ENCODE peak calls at places on chromosomes 1 and 21, in six cellular contexts. Q is sciatic nerve, M is colonic mucosa, X is fibroblast of the conjunctiva, U is HT1080, Y is right atrium auricular region. V is an unnamed sample.

GRCh38 chr1:101971309-101971708 is 25.4 kb downstream of the OLFM3 start:
- DNase-seq in Q (no peak), M (no peak), X (no peak), U (no peak), Y (no peak), V (no peak)

GRCh38 chr1:12208271-12208670 is 21.6 kb upstream of the VPS13D start:
- DNase-seq in Q (no peak), M (no peak), X (no peak), U (no peak), Y (no peak), V (no peak)

GRCh38 chr1:27436204-27437159 is 44.1 kb downstream of the GPR3 start:
- DNase-seq in Q (no peak), M (peak), X (no peak), U (peak), Y (no peak), V (no peak)

GRCh38 chr1:30386145-30386926 is 337.0 kb downstream of the MATN1 start:
- DNase-seq in Q (peak), M (no peak), X (no peak), U (no peak), Y (no peak), V (no peak)

GRCh38 chr1:1020000-1020404 is at the start of gene AGRN:
- DNase-seq in Q (no peak), M (no peak), X (no peak), U (no peak), Y (no peak), V (no peak)

GRCh38 chr1:161864577-161864976 is 98.5 kb downstream of the ATF6 start:
- DNase-seq in Q (peak), M (no peak), X (peak), U (no peak), Y (no peak), V (no peak)

GRCh38 chr1:110003747-110004428 is 19.3 kb downstream of the AHCYL1 start:
- DNase-seq in Q (no peak), M (peak), X (peak), U (peak), Y (peak), V (peak)

GRCh38 chr1:214664656-214665433 is 61.9 kb downstream of the CENPF start:
- DNase-seq in Q (no peak), M (no peak), X (no peak), U (no peak), Y (no peak), V (no peak)

GRCh38 chr21:43343992-43344886 is 82.7 kb downstream of the SIK1 start:
- DNase-seq in Q (no peak), M (peak), X (no peak), U (no peak), Y (no peak), V (peak)

GRCh38 chr1:41399148-41399795 is 38.0 kb downstream of the FOXO6 start:
- DNase-seq in Q (no peak), M (no peak), X (no peak), U (no peak), Y (no peak), V (no peak)

GRCh38 chr1:243513726-243514491 is 258.1 kb downstream of the SDCCAG8 start:
- DNase-seq in Q (no peak), M (no peak), X (no peak), U (peak), Y (no peak), V (no peak)

GRCh38 chr1:97200627-97201026 is 479.0 kb downstream of the PTBP2 start:
- DNase-seq in Q (no peak), M (no peak), X (no peak), U (no peak), Y (no peak), V (no peak)

GRCh38 chr1:30416221-30416820 is 307.1 kb downstream of the MATN1 start:
- DNase-seq in Q (no peak), M (no peak), X (no peak), U (no peak), Y (no peak), V (peak)

GRCh38 chr1:161382214-161383019 is 14.7 kb upstream of the CFAP126 start:
- DNase-seq in Q (no peak), M (no peak), X (no peak), U (peak), Y (no peak), V (no peak)

GRCh38 chr1:172928412-172928811 is 122.3 kb downstream of the TNFSF18 start:
- DNase-seq in Q (no peak), M (no peak), X (no peak), U (no peak), Y (no peak), V (no peak)

GRCh38 chr21:38333290-38334272 is 76.8 kb downstream of the KCNJ15 start:
- DNase-seq in Q (no peak), M (no peak), X (no peak), U (no peak), Y (no peak), V (no peak)

GRCh38 chr21:14589855-14590563 is 43.9 kb upstream of the SAMSN1 start:
- DNase-seq in Q (no peak), M (no peak), X (no peak), U (no peak), Y (no peak), V (no peak)

GRCh38 chr1:233668725-233669294 is 54.9 kb downstream of the KCNK1 start:
- DNase-seq in Q (no peak), M (peak), X (no peak), U (peak), Y (peak), V (no peak)

GRCh38 chr21:45856422-45856821 is 125.1 kb upstream of the COL6A1 start:
- DNase-seq in Q (peak), M (no peak), X (no peak), U (no peak), Y (no peak), V (peak)

V was measured in stomach.